ENCODE peak calls at places on chromosome 21, in five cellular contexts. S, N, X, A and V are unnamed samples.

GRCh38 chr21:46317710-46318463 is 5.8 kb downstream of the C21orf58 start:
- DNase-seq in S (no peak), N (peak), X (no peak), A (no peak), V (no peak)

GRCh38 chr21:40615503-40616376 is 231.2 kb downstream of the DSCAM start:
- DNase-seq in S (no peak), N (no peak), X (no peak), A (no peak), V (peak)

GRCh38 chr21:42376338-42376982 is 10.1 kb upstream of the TFF1 start:
- DNase-seq in S (no peak), N (no peak), X (peak), A (no peak), V (no peak)

GRCh38 chr21:18460979-18461378 is 57.4 kb upstream of the TMPRSS15 start:
- DNase-seq in S (no peak), N (no peak), X (no peak), A (no peak), V (no peak)

GRCh38 chr21:35483267-35483666 is 434.2 kb upstream of the RUNX1 start:
- DNase-seq in S (no peak), N (no peak), X (no peak), A (no peak), V (no peak)

GRCh38 chr21:46424062-46424591 is 34.6 kb upstream of the DIP2A start:
- DNase-seq in S (no peak), N (no peak), X (peak), A (no peak), V (no peak)

GRCh38 chr21:28832013-28832714 is 160.5 kb downstream of the LTN1 start:
- DNase-seq in S (no peak), N (no peak), X (no peak), A (no peak), V (no peak)

GRCh38 chr21:42471206-42471605 is 24.8 kb downstream of the RSPH1 start:
- DNase-seq in S (no peak), N (no peak), X (no peak), A (no peak), V (no peak)

GRCh38 chr21:39384674-39385298 is 35.9 kb upstream of the HMGN1 start:
- DNase-seq in S (no peak), N (no peak), X (no peak), A (no peak), V (no peak)

GRCh38 chr21:39527664-39528381 is 76.1 kb downstream of the SH3BGR start:
- DNase-seq in S (no peak), N (peak), X (no peak), A (no peak), V (no peak)

GRCh38 chr21:38668501-38668900 is 137.2 kb upstream of the ETS2 start:
- DNase-seq in S (no peak), N (no peak), X (no peak), A (no peak), V (no peak)

GRCh38 chr21:43840259-43840658 is 24.8 kb upstream of the AGPAT3 start:
- DNase-seq in S (no peak), N (no peak), X (no peak), A (no peak), V (no peak)